ENCODE peak calls at places on chromosomes 2 and 18, in eight cellular contexts. One of them, this sample, is unnamed.

GRCh38 chr2:185676316-185676715 is 62.3 kb upstream of the FSIP2 start:
- DNase-seq in CD4-positive, alpha-beta T cell: no peak
- DNase-seq in mucosa of descending colon: no peak
- DNase-seq in mammary epithelial cell: peak
- DNase-seq in astrocyte of the spinal cord: no peak
- DNase-seq in foreskin fibroblast: no peak
- DNase-seq in fibroblast of pulmonary artery: no peak
- DNase-seq in HFF-Myc: no peak
- DNase-seq in this sample: no peak

GRCh38 chr2:238104071-238104511 is 4.0 kb downstream of the ESPNL start:
- DNase-seq in fibroblast of pulmonary artery: no peak
- DNase-seq in foreskin fibroblast: no peak
- DNase-seq in astrocyte of the spinal cord: no peak
- DNase-seq in CD4-positive, alpha-beta T cell: no peak
- DNase-seq in mucosa of descending colon: no peak
- DNase-seq in HFF-Myc: no peak
- DNase-seq in mammary epithelial cell: no peak
- DNase-seq in this sample: no peak

GRCh38 chr2:174495365-174496012 is 8.7 kb upstream of the GPR155 start:
- DNase-seq in astrocyte of the spinal cord: no peak
- DNase-seq in foreskin fibroblast: no peak
- DNase-seq in mammary epithelial cell: no peak
- DNase-seq in fibroblast of pulmonary artery: no peak
- DNase-seq in mucosa of descending colon: no peak
- DNase-seq in CD4-positive, alpha-beta T cell: no peak
- DNase-seq in HFF-Myc: no peak
- DNase-seq in this sample: no peak

GRCh38 chr18:7945882-7946281 is 378.8 kb downstream of the PTPRM start:
- DNase-seq in astrocyte of the spinal cord: peak
- DNase-seq in CD4-positive, alpha-beta T cell: no peak
- DNase-seq in fibroblast of pulmonary artery: peak
- DNase-seq in HFF-Myc: peak
- DNase-seq in mammary epithelial cell: peak
- DNase-seq in foreskin fibroblast: peak
- DNase-seq in mucosa of descending colon: no peak
- DNase-seq in this sample: no peak

GRCh38 chr2:212619954-212620353 is 81.4 kb upstream of the ERBB4 start:
- DNase-seq in mucosa of descending colon: no peak
- DNase-seq in mammary epithelial cell: peak
- DNase-seq in HFF-Myc: no peak
- DNase-seq in CD4-positive, alpha-beta T cell: no peak
- DNase-seq in fibroblast of pulmonary artery: peak
- DNase-seq in foreskin fibroblast: no peak
- DNase-seq in astrocyte of the spinal cord: peak
- DNase-seq in this sample: no peak

GRCh38 chr18:45166341-45167108 is 448.8 kb upstream of the SLC14A2 start:
- DNase-seq in mammary epithelial cell: peak
- DNase-seq in fibroblast of pulmonary artery: peak
- DNase-seq in mucosa of descending colon: peak
- DNase-seq in foreskin fibroblast: peak
- DNase-seq in CD4-positive, alpha-beta T cell: no peak
- DNase-seq in HFF-Myc: peak
- DNase-seq in astrocyte of the spinal cord: peak
- DNase-seq in this sample: no peak

GRCh38 chr2:11398710-11399109 is 54.3 kb upstream of the ROCK2 start:
- DNase-seq in mammary epithelial cell: no peak
- DNase-seq in astrocyte of the spinal cord: no peak
- DNase-seq in foreskin fibroblast: no peak
- DNase-seq in CD4-positive, alpha-beta T cell: no peak
- DNase-seq in mucosa of descending colon: peak
- DNase-seq in HFF-Myc: no peak
- DNase-seq in fibroblast of pulmonary artery: no peak
- DNase-seq in this sample: no peak

GRCh38 chr18:56391933-56392590 is 246.3 kb downstream of the TXNL1 start:
- DNase-seq in foreskin fibroblast: no peak
- DNase-seq in HFF-Myc: no peak
- DNase-seq in mammary epithelial cell: no peak
- DNase-seq in fibroblast of pulmonary artery: no peak
- DNase-seq in astrocyte of the spinal cord: no peak
- DNase-seq in CD4-positive, alpha-beta T cell: no peak
- DNase-seq in mucosa of descending colon: no peak
- DNase-seq in this sample: no peak

GRCh38 chr18:26480897-26481795 is 67.2 kb downstream of the KCTD1 start:
- DNase-seq in mucosa of descending colon: no peak
- DNase-seq in CD4-positive, alpha-beta T cell: no peak
- DNase-seq in mammary epithelial cell: peak
- DNase-seq in fibroblast of pulmonary artery: peak
- DNase-seq in foreskin fibroblast: peak
- DNase-seq in HFF-Myc: peak
- DNase-seq in astrocyte of the spinal cord: peak
- DNase-seq in this sample: no peak

GRCh38 chr18:49055787-49056186 is 105.0 kb upstream of the SMAD7 start:
- DNase-seq in fibroblast of pulmonary artery: peak
- DNase-seq in HFF-Myc: no peak
- DNase-seq in astrocyte of the spinal cord: peak
- DNase-seq in mammary epithelial cell: peak
- DNase-seq in mucosa of descending colon: peak
- DNase-seq in CD4-positive, alpha-beta T cell: no peak
- DNase-seq in foreskin fibroblast: peak
- DNase-seq in this sample: no peak

GRCh38 chr2:70103531-70104061 is 16.3 kb downstream of the PCBP1 start:
- DNase-seq in CD4-positive, alpha-beta T cell: no peak
- DNase-seq in astrocyte of the spinal cord: no peak
- DNase-seq in fibroblast of pulmonary artery: no peak
- DNase-seq in mucosa of descending colon: peak
- DNase-seq in HFF-Myc: no peak
- DNase-seq in foreskin fibroblast: no peak
- DNase-seq in mammary epithelial cell: no peak
- DNase-seq in this sample: no peak

GRCh38 chr2:72112981-72113846 is 34.4 kb downstream of the CYP26B1 start:
- DNase-seq in astrocyte of the spinal cord: no peak
- DNase-seq in foreskin fibroblast: no peak
- DNase-seq in mucosa of descending colon: no peak
- DNase-seq in CD4-positive, alpha-beta T cell: no peak
- DNase-seq in fibroblast of pulmonary artery: no peak
- DNase-seq in HFF-Myc: no peak
- DNase-seq in mammary epithelial cell: no peak
- DNase-seq in this sample: no peak

GRCh38 chr2:168849610-168850009 is 40.6 kb downstream of the SPC25 start:
- DNase-seq in foreskin fibroblast: no peak
- DNase-seq in CD4-positive, alpha-beta T cell: no peak
- DNase-seq in astrocyte of the spinal cord: peak
- DNase-seq in fibroblast of pulmonary artery: peak
- DNase-seq in mucosa of descending colon: no peak
- DNase-seq in HFF-Myc: peak
- DNase-seq in mammary epithelial cell: no peak
- DNase-seq in this sample: no peak

GRCh38 chr2:119438128-119438656 is 6.5 kb downstream of the TMEM37 start:
- DNase-seq in foreskin fibroblast: no peak
- DNase-seq in HFF-Myc: no peak
- DNase-seq in mucosa of descending colon: no peak
- DNase-seq in astrocyte of the spinal cord: no peak
- DNase-seq in mammary epithelial cell: no peak
- DNase-seq in fibroblast of pulmonary artery: no peak
- DNase-seq in CD4-positive, alpha-beta T cell: no peak
- DNase-seq in this sample: no peak

GRCh38 chr2:16666453-16666801 is 793 bp upstream of the CYRIA start:
- DNase-seq in astrocyte of the spinal cord: peak
- DNase-seq in fibroblast of pulmonary artery: peak
- DNase-seq in foreskin fibroblast: no peak
- DNase-seq in mammary epithelial cell: no peak
- DNase-seq in HFF-Myc: no peak
- DNase-seq in CD4-positive, alpha-beta T cell: no peak
- DNase-seq in mucosa of descending colon: no peak
- DNase-seq in this sample: no peak

GRCh38 chr18:36758001-36758400 is 70.8 kb downstream of the TPGS2 start:
- DNase-seq in astrocyte of the spinal cord: no peak
- DNase-seq in HFF-Myc: no peak
- DNase-seq in mucosa of descending colon: no peak
- DNase-seq in mammary epithelial cell: no peak
- DNase-seq in CD4-positive, alpha-beta T cell: no peak
- DNase-seq in fibroblast of pulmonary artery: no peak
- DNase-seq in foreskin fibroblast: peak
- DNase-seq in this sample: no peak

GRCh38 chr2:20611077-20611843 is 39.6 kb downstream of the HS1BP3 start:
- DNase-seq in foreskin fibroblast: no peak
- DNase-seq in astrocyte of the spinal cord: peak
- DNase-seq in HFF-Myc: no peak
- DNase-seq in mucosa of descending colon: peak
- DNase-seq in fibroblast of pulmonary artery: peak
- DNase-seq in mammary epithelial cell: no peak
- DNase-seq in CD4-positive, alpha-beta T cell: no peak
- DNase-seq in this sample: no peak

GRCh38 chr2:137172162-137172561 is 406.8 kb downstream of the THSD7B start:
- DNase-seq in fibroblast of pulmonary artery: no peak
- DNase-seq in HFF-Myc: no peak
- DNase-seq in mammary epithelial cell: no peak
- DNase-seq in mucosa of descending colon: no peak
- DNase-seq in astrocyte of the spinal cord: no peak
- DNase-seq in foreskin fibroblast: no peak
- DNase-seq in CD4-positive, alpha-beta T cell: no peak
- DNase-seq in this sample: no peak

GRCh38 chr2:8622199-8622911 is 59.5 kb upstream of the ID2 start:
- DNase-seq in mammary epithelial cell: no peak
- DNase-seq in CD4-positive, alpha-beta T cell: no peak
- DNase-seq in mucosa of descending colon: no peak
- DNase-seq in astrocyte of the spinal cord: no peak
- DNase-seq in HFF-Myc: no peak
- DNase-seq in fibroblast of pulmonary artery: no peak
- DNase-seq in foreskin fibroblast: no peak
- DNase-seq in this sample: no peak

GRCh38 chr2:159703491-159703890 is 8.8 kb upstream of the MARCHF7 start:
- DNase-seq in fibroblast of pulmonary artery: no peak
- DNase-seq in mucosa of descending colon: no peak
- DNase-seq in foreskin fibroblast: no peak
- DNase-seq in astrocyte of the spinal cord: no peak
- DNase-seq in HFF-Myc: no peak
- DNase-seq in CD4-positive, alpha-beta T cell: no peak
- DNase-seq in mammary epithelial cell: no peak
- DNase-seq in this sample: no peak

GRCh38 chr2:41869542-41870256 is 178.1 kb upstream of the PKDCC start:
- DNase-seq in astrocyte of the spinal cord: peak
- DNase-seq in fibroblast of pulmonary artery: peak
- DNase-seq in mammary epithelial cell: peak
- DNase-seq in foreskin fibroblast: peak
- DNase-seq in mucosa of descending colon: peak
- DNase-seq in HFF-Myc: no peak
- DNase-seq in CD4-positive, alpha-beta T cell: peak
- DNase-seq in this sample: peak
- TF ChIP-seq CTCF in astrocyte of the spinal cord: peak
- TF ChIP-seq CTCF in fibroblast of pulmonary artery: peak
- TF ChIP-seq CTCF in mammary epithelial cell: peak
- TF ChIP-seq CTCF in foreskin fibroblast: peak
- TF ChIP-seq CTCF in mucosa of descending colon: peak
- TF ChIP-seq CTCF in HFF-Myc: peak
- TF ChIP-seq CTCF in CD4-positive, alpha-beta T cell: peak
- TF ChIP-seq CTCF in this sample: no peak

GRCh38 chr2:64330691-64331429 is 123.1 kb upstream of the LGALSL start:
- DNase-seq in HFF-Myc: peak
- DNase-seq in fibroblast of pulmonary artery: peak
- DNase-seq in CD4-positive, alpha-beta T cell: peak
- DNase-seq in foreskin fibroblast: peak
- DNase-seq in astrocyte of the spinal cord: peak
- DNase-seq in mucosa of descending colon: peak
- DNase-seq in mammary epithelial cell: peak
- DNase-seq in this sample: peak

GRCh38 chr2:64331846-64332245 is 122.1 kb upstream of the LGALSL start:
- DNase-seq in foreskin fibroblast: no peak
- DNase-seq in HFF-Myc: no peak
- DNase-seq in mucosa of descending colon: no peak
- DNase-seq in astrocyte of the spinal cord: no peak
- DNase-seq in fibroblast of pulmonary artery: no peak
- DNase-seq in CD4-positive, alpha-beta T cell: no peak
- DNase-seq in mammary epithelial cell: no peak
- DNase-seq in this sample: no peak

GRCh38 chr2:64330281-64330680 is 123.7 kb upstream of the LGALSL start:
- DNase-seq in fibroblast of pulmonary artery: no peak
- DNase-seq in foreskin fibroblast: peak
- DNase-seq in CD4-positive, alpha-beta T cell: no peak
- DNase-seq in mammary epithelial cell: no peak
- DNase-seq in astrocyte of the spinal cord: no peak
- DNase-seq in HFF-Myc: no peak
- DNase-seq in mucosa of descending colon: no peak
- DNase-seq in this sample: no peak

GRCh38 chr2:64332300-64332699 is 121.7 kb upstream of the LGALSL start:
- DNase-seq in foreskin fibroblast: no peak
- DNase-seq in HFF-Myc: no peak
- DNase-seq in mammary epithelial cell: no peak
- DNase-seq in astrocyte of the spinal cord: no peak
- DNase-seq in mucosa of descending colon: no peak
- DNase-seq in CD4-positive, alpha-beta T cell: no peak
- DNase-seq in fibroblast of pulmonary artery: no peak
- DNase-seq in this sample: no peak

GRCh38 chr2:64331430-64331700 is 122.6 kb upstream of the LGALSL start:
- DNase-seq in foreskin fibroblast: no peak
- DNase-seq in CD4-positive, alpha-beta T cell: no peak
- DNase-seq in HFF-Myc: no peak
- DNase-seq in fibroblast of pulmonary artery: no peak
- DNase-seq in mammary epithelial cell: no peak
- DNase-seq in astrocyte of the spinal cord: no peak
- DNase-seq in mucosa of descending colon: no peak
- DNase-seq in this sample: no peak
- TF ChIP-seq CTCF in foreskin fibroblast: no peak
- TF ChIP-seq CTCF in CD4-positive, alpha-beta T cell: no peak
- TF ChIP-seq CTCF in HFF-Myc: no peak
- TF ChIP-seq CTCF in fibroblast of pulmonary artery: no peak
- TF ChIP-seq CTCF in mammary epithelial cell: no peak
- TF ChIP-seq CTCF in astrocyte of the spinal cord: no peak
- TF ChIP-seq CTCF in mucosa of descending colon: no peak
- TF ChIP-seq CTCF in this sample: no peak

GRCh38 chr2:86195055-86195807 is at the start of gene IMMT:
- DNase-seq in fibroblast of pulmonary artery: peak
- DNase-seq in foreskin fibroblast: peak
- DNase-seq in astrocyte of the spinal cord: peak
- DNase-seq in CD4-positive, alpha-beta T cell: peak
- DNase-seq in HFF-Myc: peak
- DNase-seq in mucosa of descending colon: peak
- DNase-seq in mammary epithelial cell: peak
- DNase-seq in this sample: peak
- TF ChIP-seq CTCF in fibroblast of pulmonary artery: no peak
- TF ChIP-seq CTCF in foreskin fibroblast: no peak
- TF ChIP-seq CTCF in astrocyte of the spinal cord: no peak
- TF ChIP-seq CTCF in CD4-positive, alpha-beta T cell: no peak
- TF ChIP-seq CTCF in HFF-Myc: no peak
- TF ChIP-seq CTCF in mucosa of descending colon: no peak
- TF ChIP-seq CTCF in mammary epithelial cell: no peak
- TF ChIP-seq CTCF in this sample: no peak

DNA sequence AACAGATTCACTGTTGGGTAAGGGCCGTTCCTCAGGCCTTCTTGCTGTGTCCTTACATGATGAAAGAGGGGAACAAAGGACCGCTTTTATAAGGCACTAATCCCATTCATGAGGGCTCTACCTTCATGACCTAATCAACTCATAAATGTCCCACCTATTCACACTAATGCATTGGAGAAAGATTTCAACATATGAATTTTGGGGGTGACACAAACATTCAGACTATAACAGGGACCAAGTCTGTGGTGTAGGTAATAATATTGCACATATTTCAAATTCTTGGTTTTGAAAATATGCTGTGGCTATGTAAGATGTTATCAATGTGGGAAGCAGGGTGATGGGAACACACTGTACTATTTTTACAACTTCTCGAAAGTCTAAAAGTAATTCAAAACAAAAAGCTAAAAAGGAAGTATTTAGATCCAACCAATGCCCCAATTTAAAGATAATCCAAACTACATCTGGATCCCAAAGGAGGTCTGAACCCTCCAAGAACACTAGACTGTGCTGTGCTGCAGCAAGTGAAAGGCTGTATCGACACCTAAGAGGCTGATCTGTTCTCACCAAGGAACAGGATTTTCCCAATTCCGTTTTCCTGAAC is 82.4 kb upstream of the TGIF1 start:
- DNase-seq in HFF-Myc: no peak
- DNase-seq in mammary epithelial cell: peak
- DNase-seq in CD4-positive, alpha-beta T cell: no peak
- DNase-seq in mucosa of descending colon: no peak
- DNase-seq in foreskin fibroblast: no peak
- DNase-seq in astrocyte of the spinal cord: peak
- DNase-seq in fibroblast of pulmonary artery: peak
- DNase-seq in this sample: no peak
- TF ChIP-seq CTCF in HFF-Myc: no peak
- TF ChIP-seq CTCF in mammary epithelial cell: no peak
- TF ChIP-seq CTCF in CD4-positive, alpha-beta T cell: no peak
- TF ChIP-seq CTCF in mucosa of descending colon: no peak
- TF ChIP-seq CTCF in foreskin fibroblast: no peak
- TF ChIP-seq CTCF in astrocyte of the spinal cord: no peak
- TF ChIP-seq CTCF in fibroblast of pulmonary artery: no peak
- TF ChIP-seq CTCF in this sample: no peak

This sample was measured in omental fat pad.